ENCODE peak calls at places on chromosomes 7 and 10, in eight cellular contexts. One of them, this sample, is unnamed.

GRCh38 chr7:135095450-135095849 is 52.4 kb upstream of the TMEM140 start:
- DNase-seq in left ventricle myocardium inferior: no peak
- DNase-seq in HepG2: no peak
- DNase-seq in sigmoid colon: no peak
- DNase-seq in heart left ventricle: no peak
- DNase-seq in HCT116: no peak
- DNase-seq in bronchial epithelial cell: no peak
- DNase-seq in tibial artery: no peak
- DNase-seq in this sample: no peak

GRCh38 chr10:95788830-95789229 is 32.9 kb downstream of the ENTPD1 start:
- DNase-seq in sigmoid colon: no peak
- DNase-seq in HCT116: no peak
- DNase-seq in HepG2: no peak
- DNase-seq in tibial artery: no peak
- DNase-seq in left ventricle myocardium inferior: no peak
- DNase-seq in bronchial epithelial cell: no peak
- DNase-seq in heart left ventricle: no peak
- DNase-seq in this sample: no peak

GRCh38 chr7:144515430-144515829 is 111.9 kb upstream of the NOBOX start:
- DNase-seq in HCT116: no peak
- DNase-seq in left ventricle myocardium inferior: no peak
- DNase-seq in sigmoid colon: no peak
- DNase-seq in tibial artery: no peak
- DNase-seq in heart left ventricle: no peak
- DNase-seq in bronchial epithelial cell: no peak
- DNase-seq in HepG2: no peak
- DNase-seq in this sample: no peak

GRCh38 chr10:5737352-5737751 is 52.7 kb downstream of the TASOR2 start:
- DNase-seq in HepG2: no peak
- DNase-seq in left ventricle myocardium inferior: no peak
- DNase-seq in tibial artery: no peak
- DNase-seq in heart left ventricle: no peak
- DNase-seq in HCT116: no peak
- DNase-seq in bronchial epithelial cell: no peak
- DNase-seq in sigmoid colon: no peak
- DNase-seq in this sample: no peak

GRCh38 chr10:46268076-46268881 is 18.5 kb upstream of the ANTXRL start:
- DNase-seq in bronchial epithelial cell: no peak
- DNase-seq in left ventricle myocardium inferior: no peak
- DNase-seq in sigmoid colon: no peak
- DNase-seq in tibial artery: no peak
- DNase-seq in HepG2: no peak
- DNase-seq in HCT116: no peak
- DNase-seq in heart left ventricle: no peak
- DNase-seq in this sample: no peak

GRCh38 chr7:44305564-44306507 is 19.6 kb downstream of the CAMK2B start:
- DNase-seq in HCT116: no peak
- DNase-seq in bronchial epithelial cell: no peak
- DNase-seq in heart left ventricle: no peak
- DNase-seq in sigmoid colon: no peak
- DNase-seq in tibial artery: peak; percentile 50
- DNase-seq in left ventricle myocardium inferior: no peak
- DNase-seq in HepG2: no peak
- DNase-seq in this sample: no peak

GRCh38 chr10:108812296-108812695 is 1111.0 kb downstream of the XPNPEP1 start:
- DNase-seq in tibial artery: no peak
- DNase-seq in HCT116: no peak
- DNase-seq in HepG2: no peak
- DNase-seq in bronchial epithelial cell: no peak
- DNase-seq in left ventricle myocardium inferior: no peak
- DNase-seq in heart left ventricle: no peak
- DNase-seq in sigmoid colon: no peak
- DNase-seq in this sample: no peak

GRCh38 chr10:28367865-28368541 is 65.1 kb upstream of the MPP7 start:
- DNase-seq in left ventricle myocardium inferior: peak; percentile 16
- DNase-seq in HCT116: no peak
- DNase-seq in tibial artery: no peak
- DNase-seq in sigmoid colon: no peak
- DNase-seq in heart left ventricle: peak; percentile 31
- DNase-seq in HepG2: no peak
- DNase-seq in bronchial epithelial cell: peak; percentile 70
- DNase-seq in this sample: no peak

GRCh38 chr10:43905502-43906236 is 257.0 kb upstream of the ZNF32 start:
- DNase-seq in sigmoid colon: no peak
- DNase-seq in HCT116: no peak
- DNase-seq in bronchial epithelial cell: no peak
- DNase-seq in HepG2: no peak
- DNase-seq in left ventricle myocardium inferior: peak; percentile 70
- DNase-seq in tibial artery: no peak
- DNase-seq in heart left ventricle: peak; percentile 80
- DNase-seq in this sample: no peak

GRCh38 chr7:78438433-78438832 is 639.9 kb downstream of the PHTF2 start:
- DNase-seq in tibial artery: no peak
- DNase-seq in HepG2: no peak
- DNase-seq in bronchial epithelial cell: no peak
- DNase-seq in heart left ventricle: no peak
- DNase-seq in HCT116: no peak
- DNase-seq in left ventricle myocardium inferior: no peak
- DNase-seq in sigmoid colon: no peak
- DNase-seq in this sample: no peak

GRCh38 chr10:97648557-97649404 is 8.3 kb downstream of the PI4K2A start:
- DNase-seq in heart left ventricle: no peak
- DNase-seq in HepG2: peak; percentile 68
- DNase-seq in tibial artery: no peak
- DNase-seq in sigmoid colon: no peak
- DNase-seq in left ventricle myocardium inferior: no peak
- DNase-seq in HCT116: peak; percentile 69
- DNase-seq in bronchial epithelial cell: peak; percentile 97
- DNase-seq in this sample: no peak

GRCh38 chr10:129852829-129853228 is 111.2 kb downstream of the EBF3 start:
- DNase-seq in HepG2: no peak
- DNase-seq in heart left ventricle: no peak
- DNase-seq in sigmoid colon: no peak
- DNase-seq in HCT116: no peak
- DNase-seq in tibial artery: no peak
- DNase-seq in left ventricle myocardium inferior: no peak
- DNase-seq in bronchial epithelial cell: no peak
- DNase-seq in this sample: no peak

GRCh38 chr7:83267141-83267631 is 104.5 kb upstream of the PCLO start:
- DNase-seq in sigmoid colon: no peak
- DNase-seq in HCT116: no peak
- DNase-seq in tibial artery: no peak
- DNase-seq in HepG2: no peak
- DNase-seq in heart left ventricle: no peak
- DNase-seq in bronchial epithelial cell: no peak
- DNase-seq in left ventricle myocardium inferior: no peak
- DNase-seq in this sample: peak; percentile 95

GRCh38 chr10:57288754-57289153 is 927.7 kb upstream of the ZWINT start:
- DNase-seq in heart left ventricle: no peak
- DNase-seq in sigmoid colon: no peak
- DNase-seq in left ventricle myocardium inferior: no peak
- DNase-seq in tibial artery: no peak
- DNase-seq in HCT116: no peak
- DNase-seq in HepG2: no peak
- DNase-seq in bronchial epithelial cell: no peak
- DNase-seq in this sample: no peak

GRCh38 chr10:22466763-22467334 is 121.6 kb downstream of the SPAG6 start:
- DNase-seq in tibial artery: no peak
- DNase-seq in left ventricle myocardium inferior: no peak
- DNase-seq in sigmoid colon: no peak
- DNase-seq in heart left ventricle: no peak
- DNase-seq in HCT116: no peak
- DNase-seq in bronchial epithelial cell: no peak
- DNase-seq in HepG2: no peak
- DNase-seq in this sample: peak; percentile 99

DNA sequence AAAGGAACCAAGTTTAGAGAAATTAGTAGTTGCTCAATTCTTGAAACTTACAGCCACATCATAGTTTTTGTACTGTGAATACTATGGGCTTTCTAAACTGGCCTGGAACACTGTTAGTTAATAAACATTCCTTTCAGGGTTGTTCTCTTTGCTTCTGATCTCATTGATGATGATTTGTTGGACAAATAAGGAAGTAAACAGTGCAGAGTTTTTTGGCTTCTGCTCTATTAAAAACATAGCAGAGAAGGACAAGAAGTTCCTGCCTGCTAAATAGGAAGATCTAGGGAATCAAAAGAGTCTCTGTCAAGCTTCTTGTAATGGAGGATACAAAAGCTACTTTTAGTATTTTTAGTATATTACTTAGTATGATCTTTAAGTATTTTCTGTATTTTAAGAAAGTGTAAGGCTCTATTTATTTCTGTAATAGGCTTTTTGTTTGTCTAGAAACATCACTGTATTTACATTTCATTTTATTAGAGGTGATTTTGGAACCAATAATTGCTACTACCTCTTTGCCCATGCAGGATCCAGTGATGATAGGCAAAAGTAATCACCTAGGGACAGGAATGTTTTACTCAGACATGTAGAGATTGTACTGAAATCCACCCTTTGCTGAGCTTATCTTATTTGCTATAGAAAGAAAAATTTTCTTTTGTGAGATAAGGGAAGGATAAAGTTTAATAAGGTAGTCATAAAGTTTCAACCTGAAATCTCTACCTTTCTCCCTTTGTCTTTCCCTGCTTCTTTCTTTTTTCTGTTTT is 73.3 kb downstream of the MKLN1 start:
- DNase-seq in left ventricle myocardium inferior: no peak
- DNase-seq in heart left ventricle: no peak
- DNase-seq in sigmoid colon: no peak
- DNase-seq in HCT116: no peak
- DNase-seq in bronchial epithelial cell: no peak
- DNase-seq in tibial artery: no peak
- DNase-seq in HepG2: peak; percentile 16
- DNase-seq in this sample: peak; percentile 90
- TF ChIP-seq CTCF in left ventricle myocardium inferior: no peak
- TF ChIP-seq CTCF in heart left ventricle: no peak
- TF ChIP-seq CTCF in sigmoid colon: no peak
- TF ChIP-seq CTCF in HCT116: no peak
- TF ChIP-seq CTCF in bronchial epithelial cell: no peak
- TF ChIP-seq CTCF in tibial artery: no peak
- TF ChIP-seq CTCF in HepG2: no peak
- TF ChIP-seq CTCF in this sample: peak; percentile 2

DNA sequence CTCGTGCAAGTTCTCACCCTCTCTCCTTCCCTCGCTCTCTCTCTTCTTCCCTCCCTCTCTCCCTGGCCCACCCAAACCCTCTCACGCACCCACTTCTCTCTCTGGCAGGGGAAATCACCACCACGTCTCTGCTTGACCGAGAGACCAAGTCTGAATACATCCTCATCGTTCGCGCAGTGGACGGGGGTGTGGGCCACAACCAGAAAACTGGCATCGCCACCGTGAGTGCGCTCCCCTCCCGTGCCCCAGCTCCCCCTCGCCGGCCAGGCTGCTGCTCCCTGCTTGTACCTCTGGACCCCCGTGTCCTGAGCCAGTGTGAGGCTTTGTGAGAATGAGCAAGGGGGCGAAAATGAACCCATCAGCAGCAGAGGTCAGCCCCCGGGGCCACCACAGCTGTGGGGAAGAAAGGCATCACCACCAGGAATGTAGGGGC is 25.5 kb downstream of the C10orf105 start:
- DNase-seq in bronchial epithelial cell: no peak
- DNase-seq in tibial artery: no peak
- DNase-seq in heart left ventricle: no peak
- DNase-seq in sigmoid colon: no peak
- DNase-seq in HepG2: no peak
- DNase-seq in left ventricle myocardium inferior: no peak
- DNase-seq in HCT116: no peak
- DNase-seq in this sample: no peak
- H3K4me3 ChIP-seq in bronchial epithelial cell: no peak overlapping the region
- H3K4me3 ChIP-seq in tibial artery: no peak overlapping the region
- H3K4me3 ChIP-seq in heart left ventricle: no peak overlapping the region
- H3K4me3 ChIP-seq in sigmoid colon: no peak overlapping the region
- H3K4me3 ChIP-seq in HepG2: no peak overlapping the region
- H3K4me3 ChIP-seq in left ventricle myocardium inferior: no peak overlapping the region
- H3K4me3 ChIP-seq in HCT116: no peak overlapping the region
- H3K4me3 ChIP-seq in this sample: no peak overlapping the region

DNA sequence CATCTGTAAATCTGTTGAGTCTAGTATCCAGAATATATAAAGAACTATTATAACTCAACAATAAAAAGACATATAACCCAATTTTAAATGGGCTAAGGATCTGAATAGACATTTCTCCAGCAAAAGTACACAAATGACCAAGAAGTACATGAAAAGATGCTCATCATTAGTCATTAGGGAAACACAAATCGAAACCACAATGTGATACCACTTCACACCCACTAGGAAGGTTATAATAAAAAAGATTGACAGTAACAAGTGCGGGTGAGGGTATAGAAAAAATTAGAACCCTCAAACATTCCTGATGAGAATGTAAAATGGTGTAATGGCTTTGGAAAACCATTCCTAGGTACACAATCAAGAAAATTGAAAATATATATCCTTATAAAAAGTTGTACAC is 4.1 kb downstream of the XPNPEP1 start:
- DNase-seq in bronchial epithelial cell: peak; percentile 49
- DNase-seq in left ventricle myocardium inferior: no peak
- DNase-seq in tibial artery: no peak
- DNase-seq in HepG2: no peak
- DNase-seq in HCT116: no peak
- DNase-seq in sigmoid colon: no peak
- DNase-seq in heart left ventricle: no peak
- DNase-seq in this sample: no peak
- TF ChIP-seq CTCF in bronchial epithelial cell: no peak
- TF ChIP-seq CTCF in left ventricle myocardium inferior: no peak
- TF ChIP-seq CTCF in tibial artery: no peak
- TF ChIP-seq CTCF in HepG2: no peak
- TF ChIP-seq CTCF in HCT116: no peak
- TF ChIP-seq CTCF in sigmoid colon: no peak
- TF ChIP-seq CTCF in heart left ventricle: no peak
- TF ChIP-seq CTCF in this sample: no peak

DNA sequence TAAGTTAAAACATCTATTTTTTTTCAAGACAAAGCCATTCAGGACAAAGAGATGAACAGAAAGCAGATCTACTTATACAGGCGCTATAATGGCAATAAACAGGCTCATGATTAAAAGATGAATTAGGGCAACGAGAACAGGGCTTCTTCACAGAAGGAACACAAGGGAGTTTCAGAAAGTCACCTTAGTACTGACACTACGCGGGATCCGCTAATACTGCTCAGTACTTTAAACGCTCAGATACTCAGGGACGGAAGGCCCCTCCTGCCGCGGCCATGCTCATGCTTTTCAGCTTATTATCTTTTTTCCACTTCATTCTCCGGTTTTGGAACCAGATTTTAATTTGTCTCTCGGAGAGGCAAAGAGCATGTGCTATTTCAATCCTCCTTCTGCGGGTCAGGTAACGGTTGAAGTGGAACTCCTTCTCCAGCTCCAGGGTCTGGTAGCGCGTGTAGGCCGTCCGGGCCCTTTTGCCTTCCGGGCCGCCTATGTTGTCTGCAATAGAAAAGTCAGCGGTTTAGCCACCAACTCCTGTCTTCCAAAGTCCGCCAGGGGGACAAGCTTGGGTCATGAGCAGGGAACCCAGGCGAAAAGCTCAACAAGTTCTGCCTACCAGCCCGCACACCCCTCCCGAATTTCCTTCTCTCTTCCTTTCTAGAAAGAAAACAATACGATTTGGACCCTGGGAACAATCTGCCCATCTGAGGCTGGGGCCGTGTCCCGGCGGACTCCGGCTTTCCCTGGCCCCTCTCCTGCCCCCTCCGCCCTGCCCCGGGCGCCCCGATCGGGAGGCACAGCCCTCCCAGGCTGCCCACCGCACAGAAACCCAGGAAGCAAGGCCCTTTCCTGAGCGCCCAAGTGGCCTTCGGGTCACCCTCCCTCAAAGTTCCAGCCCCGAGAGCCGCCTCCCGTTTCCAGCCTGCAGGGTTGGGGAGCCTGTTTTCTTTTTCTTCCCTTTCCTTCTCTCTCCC is 1.6 kb downstream of the HOXA5 start:
- DNase-seq in sigmoid colon: no peak
- DNase-seq in tibial artery: peak; percentile 60
- DNase-seq in HepG2: peak; percentile 63
- DNase-seq in heart left ventricle: no peak
- DNase-seq in bronchial epithelial cell: no peak
- DNase-seq in HCT116: no peak
- DNase-seq in left ventricle myocardium inferior: no peak
- DNase-seq in this sample: no peak
- H3K4me3 ChIP-seq in sigmoid colon: peak overlapping the region; percentile 58
- H3K4me3 ChIP-seq in tibial artery: peak overlapping the region; percentile 39
- H3K4me3 ChIP-seq in HepG2: peak overlapping the region; percentile 79
- H3K4me3 ChIP-seq in heart left ventricle: peak overlapping the region; percentile 49
- H3K4me3 ChIP-seq in bronchial epithelial cell: no peak overlapping the region
- H3K4me3 ChIP-seq in HCT116: no peak overlapping the region
- H3K4me3 ChIP-seq in left ventricle myocardium inferior: peak overlapping the region; percentile 64
- H3K4me3 ChIP-seq in this sample: no peak overlapping the region